ENCODE peak calls at places on chromosomes 2 and 18, in nine cellular contexts. R, I, Q, C, G, P, Z, E and H are unnamed samples.

GRCh38 chr18:63119647-63120046 is 199.9 kb downstream of the BCL2 start:
- DNase-seq in R (peak; percentile 40), I (no peak), Q (peak; percentile 15), C (peak; percentile 25), G (no peak), P (peak; percentile 26), Z (peak; percentile 8), E (peak; percentile 28), H (peak; percentile 23)

GRCh38 chr2:14720319-14720718 is 87.8 kb downstream of the LRATD1 start:
- DNase-seq in R (peak; percentile 69), I (no peak), Q (peak; percentile 25), C (no peak), G (no peak), P (peak; percentile 60), Z (peak; percentile 4), E (no peak), H (peak; percentile 1)

GRCh38 chr2:71564790-71565189 is 111.4 kb downstream of the DYSF start:
- DNase-seq in R (no peak), I (no peak), Q (no peak), C (no peak), G (no peak), P (no peak), Z (no peak), E (no peak), H (no peak)

GRCh38 chr2:134389331-134389835 is 135.5 kb downstream of the MGAT5 start:
- DNase-seq in R (no peak), I (no peak), Q (no peak), C (no peak), G (no peak), P (no peak), Z (no peak), E (no peak), H (no peak)

GRCh38 chr2:96205888-96206287 is 2.7 kb downstream of the STARD7 start:
- DNase-seq in R (peak; percentile 88), I (no peak), Q (peak; percentile 49), C (peak; percentile 38), G (no peak), P (peak; percentile 76), Z (peak; percentile 78), E (peak; percentile 82), H (peak; percentile 85)

GRCh38 chr2:180559766-180560165 is 420.6 kb upstream of the UBE2E3 start:
- DNase-seq in R (no peak), I (no peak), Q (peak; percentile 25), C (peak; percentile 41), G (no peak), P (no peak), Z (no peak), E (no peak), H (no peak)

GRCh38 chr2:232633413-232634318 is at the start of gene EFHD1:
- DNase-seq in R (peak; percentile 17), I (peak; percentile 74), Q (peak; percentile 61), C (peak; percentile 34), G (peak; percentile 93), P (peak; percentile 66), Z (peak; percentile 34), E (peak; percentile 13), H (peak; percentile 55)

GRCh38 chr18:27860011-27860410 is 316.9 kb downstream of the CDH2 start:
- DNase-seq in R (no peak), I (no peak), Q (no peak), C (no peak), G (no peak), P (no peak), Z (no peak), E (no peak), H (no peak)

GRCh38 chr18:76351961-76352581 is 143.0 kb downstream of the ZNF516 start:
- DNase-seq in R (peak; percentile 94), I (peak; percentile 49), Q (peak; percentile 61), C (peak; percentile 80), G (no peak), P (peak; percentile 66), Z (peak; percentile 92), E (peak; percentile 92), H (peak; percentile 85)

GRCh38 chr2:76448956-76449355 is 738.2 kb upstream of the GCFC2 start:
- DNase-seq in R (no peak), I (no peak), Q (no peak), C (no peak), G (no peak), P (no peak), Z (no peak), E (no peak), H (no peak)

GRCh38 chr2:56898986-56899385 is 715.2 kb downstream of the CCDC85A start:
- DNase-seq in R (no peak), I (no peak), Q (no peak), C (no peak), G (no peak), P (no peak), Z (no peak), E (no peak), H (no peak)

GRCh38 chr18:7901657-7902056 is 334.5 kb downstream of the PTPRM start:
- DNase-seq in R (no peak), I (no peak), Q (no peak), C (no peak), G (no peak), P (no peak), Z (peak; percentile 29), E (no peak), H (no peak)

GRCh38 chr18:63356272-63356896 is 10.6 kb downstream of the KDSR start:
- DNase-seq in R (no peak), I (no peak), Q (no peak), C (no peak), G (no peak), P (no peak), Z (no peak), E (no peak), H (no peak)

GRCh38 chr2:84636080-84636971 is 120.0 kb downstream of the DNAH6 start:
- DNase-seq in R (no peak), I (peak; percentile 39), Q (no peak), C (no peak), G (no peak), P (no peak), Z (no peak), E (peak; percentile 2), H (peak; percentile 7)

GRCh38 chr2:84629550-84629949 is 113.3 kb downstream of the DNAH6 start:
- DNase-seq in R (no peak), I (no peak), Q (no peak), C (no peak), G (no peak), P (no peak), Z (no peak), E (no peak), H (no peak)

GRCh38 chr2:84631985-84632384 is 115.7 kb downstream of the DNAH6 start:
- DNase-seq in R (no peak), I (no peak), Q (no peak), C (no peak), G (no peak), P (no peak), Z (no peak), E (no peak), H (no peak)

GRCh38 chr2:84628486-84628885 is 112.2 kb downstream of the DNAH6 start:
- DNase-seq in R (no peak), I (no peak), Q (no peak), C (no peak), G (no peak), P (no peak), Z (no peak), E (no peak), H (no peak)

DNA sequence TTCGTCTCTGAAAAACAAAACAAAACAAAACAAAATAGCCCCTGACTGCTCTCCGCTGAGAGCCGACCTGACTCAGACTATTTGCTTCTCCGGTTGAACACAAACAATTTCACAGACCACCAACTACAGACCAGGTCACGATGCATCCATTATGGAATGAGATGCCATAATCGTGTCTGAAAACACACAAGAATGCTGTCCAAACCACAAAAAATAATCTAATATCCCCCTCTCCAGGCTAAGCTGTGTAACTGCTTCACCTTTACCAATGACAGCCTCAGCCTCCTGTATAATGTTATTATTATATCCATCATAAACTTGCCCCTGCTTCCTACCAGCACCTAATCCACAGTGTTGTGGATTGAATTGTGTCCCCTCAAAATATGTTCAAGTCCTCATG is 114.7 kb downstream of the DNAH6 start:
- DNase-seq in R (peak; percentile 52), I (no peak), Q (peak; percentile 48), C (peak; percentile 75), G (no peak), P (peak; percentile 63), Z (peak; percentile 53), E (peak; percentile 55), H (peak; percentile 57)
- H3K4me3 ChIP-seq in R (no peak overlapping the region), I (no peak overlapping the region), Q (no peak overlapping the region), C (no peak overlapping the region), G (no peak overlapping the region), P (no peak overlapping the region), Z (no peak overlapping the region), E (no peak overlapping the region), H (no peak overlapping the region)

DNA sequence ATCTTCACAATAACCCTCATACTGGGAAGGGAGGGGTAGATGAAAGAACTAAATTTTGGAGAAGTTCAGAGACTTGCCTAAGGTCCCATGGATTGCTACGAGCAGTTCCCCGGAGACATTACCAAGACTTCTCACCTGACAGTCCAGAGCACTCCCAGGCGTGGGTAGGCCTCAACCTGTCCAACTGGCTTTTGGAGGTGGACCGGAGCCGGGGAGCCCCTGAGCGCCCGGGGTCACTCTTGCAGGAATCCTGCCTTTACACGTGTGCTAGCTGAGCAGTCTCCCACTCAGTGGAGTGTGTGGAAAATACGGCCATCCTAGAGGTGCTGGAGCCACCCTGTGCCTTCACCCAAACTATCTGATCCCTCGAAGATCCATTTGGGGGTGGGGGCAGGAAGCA is 8.0 kb downstream of the POMC start:
- DNase-seq in R (no peak), I (no peak), Q (no peak), C (no peak), G (no peak), P (no peak), Z (no peak), E (no peak), H (no peak)
- H3K4me3 ChIP-seq in R (no peak overlapping the region), I (no peak overlapping the region), Q (no peak overlapping the region), C (no peak overlapping the region), G (no peak overlapping the region), P (no peak overlapping the region), Z (no peak overlapping the region), E (no peak overlapping the region), H (no peak overlapping the region)

GRCh38 chr2:177283871-177284270 is 19.3 kb upstream of the NFE2L2 start:
- DNase-seq in R (no peak), I (no peak), Q (no peak), C (no peak), G (no peak), P (no peak), Z (no peak), E (no peak), H (no peak)
- H3K4me3 ChIP-seq in R (no peak overlapping the region), I (no peak overlapping the region), Q (no peak overlapping the region), C (no peak overlapping the region), G (no peak overlapping the region), P (no peak overlapping the region), Z (no peak overlapping the region), E (no peak overlapping the region), H (no peak overlapping the region)

GRCh38 chr2:119934319-119934718 is 78.6 kb upstream of the EPB41L5 start:
- DNase-seq in R (no peak), I (no peak), Q (no peak), C (no peak), G (no peak), P (no peak), Z (no peak), E (no peak), H (no peak)

GRCh38 chr2:119932809-119933208 is 80.1 kb upstream of the EPB41L5 start:
- DNase-seq in R (no peak), I (no peak), Q (no peak), C (no peak), G (no peak), P (no peak), Z (no peak), E (no peak), H (no peak)

DNA sequence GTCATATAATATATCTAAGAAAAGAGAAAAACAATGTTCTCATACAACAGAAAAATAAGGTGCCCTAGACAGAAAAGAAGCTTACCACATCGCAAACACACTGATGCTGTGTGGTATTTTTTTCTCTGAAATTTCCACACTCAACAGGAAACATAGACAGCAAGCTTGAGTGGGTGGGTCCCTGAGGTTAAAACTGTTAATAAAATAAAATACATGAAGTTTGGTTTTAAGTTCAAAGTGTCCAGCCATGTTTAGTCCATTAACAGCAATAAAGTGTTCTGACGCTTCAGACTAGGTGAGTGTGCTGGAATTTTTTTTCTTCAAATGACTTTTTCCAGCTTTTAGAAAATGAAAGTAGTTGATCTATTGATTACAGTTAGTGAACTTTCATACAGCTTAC is 83.3 kb upstream of the EPB41L5 start:
- DNase-seq in R (no peak), I (no peak), Q (no peak), C (peak; percentile 8), G (no peak), P (no peak), Z (no peak), E (no peak), H (no peak)
- H3K4me3 ChIP-seq in R (no peak overlapping the region), I (no peak overlapping the region), Q (no peak overlapping the region), C (no peak overlapping the region), G (no peak overlapping the region), P (no peak overlapping the region), Z (no peak overlapping the region), E (no peak overlapping the region), H (no peak overlapping the region)